ENCODE peak calls at places on chromosomes 1 and 21, in five cellular contexts. I, O, E, K and A are unnamed samples.
A peak's percentile ranks its signal among the peaks of the same experiment; 100 is the strongest.

GRCh38 chr1:159177273-159177907 is 6.0 kb downstream of the CADM3 start:
- DNase-seq in I (no peak), O (peak; percentile 61), E (peak; percentile 56), K (no peak), A (peak; percentile 78)

GRCh38 chr1:188986751-188987417 is 1490.8 kb downstream of the BRINP3 start:
- DNase-seq in I (no peak), O (no peak), E (no peak), K (no peak), A (no peak)

GRCh38 chr21:34807881-34808568 is 139.2 kb downstream of the CLIC6 start:
- DNase-seq in I (peak; percentile 79), O (no peak), E (peak; percentile 95), K (no peak), A (peak; percentile 98)

GRCh38 chr1:109241841-109242301 is 7.5 kb upstream of the CELSR2 start:
- DNase-seq in I (no peak), O (no peak), E (no peak), K (no peak), A (no peak)

GRCh38 chr1:65050735-65051134 is 84.4 kb upstream of the JAK1 start:
- DNase-seq in I (no peak), O (no peak), E (no peak), K (peak; percentile 70), A (no peak)

GRCh38 chr1:198072177-198072576 is 84.6 kb upstream of the NEK7 start:
- DNase-seq in I (no peak), O (no peak), E (peak; percentile 11), K (no peak), A (peak; percentile 26)

GRCh38 chr1:150688786-150689185 is 8.2 kb downstream of the GOLPH3L start:
- DNase-seq in I (no peak), O (no peak), E (no peak), K (no peak), A (no peak)

GRCh38 chr1:3610165-3610822 is 1.0 kb downstream of the MEGF6 start:
- DNase-seq in I (no peak), O (no peak), E (no peak), K (no peak), A (no peak)

GRCh38 chr1:221246628-221247027 is 367.4 kb downstream of the HLX start:
- DNase-seq in I (no peak), O (no peak), E (no peak), K (no peak), A (no peak)

GRCh38 chr1:8197493-8198282 is 120.2 kb upstream of the SLC45A1 start:
- DNase-seq in I (peak; percentile 65), O (no peak), E (peak; percentile 83), K (no peak), A (peak; percentile 88)

GRCh38 chr1:243730499-243731150 is 119.4 kb downstream of the AKT3 start:
- DNase-seq in I (no peak), O (no peak), E (no peak), K (no peak), A (no peak)

GRCh38 chr1:68233202-68233601 is 879 bp upstream of the WLS start:
- DNase-seq in I (no peak), O (no peak), E (no peak), K (no peak), A (no peak)

GRCh38 chr1:108609483-108610066 is 49.7 kb downstream of the EEIG2 start:
- DNase-seq in I (no peak), O (no peak), E (no peak), K (peak; percentile 91), A (no peak)

GRCh38 chr1:248243204-248243603 is 12.0 kb downstream of the OR2M4 start:
- DNase-seq in I (no peak), O (peak; percentile 43), E (peak; percentile 5), K (no peak), A (peak; percentile 39)

GRCh38 chr1:212917134-212917485 is 33.2 kb upstream of the VASH2 start:
- DNase-seq in I (no peak), O (no peak), E (no peak), K (no peak), A (no peak)

GRCh38 chr1:85502625-85503083 is 37.7 kb upstream of the DDAH1 start:
- DNase-seq in I (no peak), O (peak; percentile 64), E (peak; percentile 48), K (peak; percentile 11), A (peak; percentile 23)